ENCODE peak calls at places on chromosomes 16 and 17, in five cellular contexts. S, Z, Y, A and N are unnamed samples.
A peak's percentile ranks its signal among the peaks of the same experiment; 100 is the strongest.

GRCh38 chr16:70647461-70648359 is 1.4 kb downstream of the IL34 start:
- DNase-seq in S (no peak), Z (no peak), Y (no peak), A (no peak), N (peak; percentile 6)

GRCh38 chr16:85431431-85432124 is 181.5 kb upstream of the GSE1 start:
- DNase-seq in S (peak; percentile 45), Z (no peak), Y (no peak), A (no peak), N (no peak)

GRCh38 chr17:70184770-70185169 is 15.4 kb downstream of the KCNJ2 start:
- DNase-seq in S (no peak), Z (no peak), Y (no peak), A (no peak), N (no peak)

GRCh38 chr17:71004413-71004812 is 835.1 kb downstream of the KCNJ2 start:
- DNase-seq in S (no peak), Z (no peak), Y (no peak), A (no peak), N (no peak)

GRCh38 chr16:81266680-81267095 is 28.2 kb downstream of the BCO1 start:
- DNase-seq in S (peak; percentile 81), Z (peak; percentile 55), Y (peak; percentile 69), A (no peak), N (no peak)

GRCh38 chr16:69190598-69190997 is 3.6 kb downstream of the SNTB2 start:
- DNase-seq in S (no peak), Z (no peak), Y (no peak), A (no peak), N (no peak)

GRCh38 chr17:30148376-30148775 is 31.8 kb downstream of the NSRP1 start:
- DNase-seq in S (no peak), Z (no peak), Y (no peak), A (no peak), N (no peak)

GRCh38 chr16:65967376-65967775 is 399.1 kb upstream of the CDH5 start:
- DNase-seq in S (no peak), Z (no peak), Y (no peak), A (no peak), N (no peak)

GRCh38 chr16:68800257-68800875 is 43.0 kb upstream of the TANGO6 start:
- DNase-seq in S (no peak), Z (peak; percentile 87), Y (peak; percentile 66), A (peak; percentile 75), N (peak; percentile 79)

DNA sequence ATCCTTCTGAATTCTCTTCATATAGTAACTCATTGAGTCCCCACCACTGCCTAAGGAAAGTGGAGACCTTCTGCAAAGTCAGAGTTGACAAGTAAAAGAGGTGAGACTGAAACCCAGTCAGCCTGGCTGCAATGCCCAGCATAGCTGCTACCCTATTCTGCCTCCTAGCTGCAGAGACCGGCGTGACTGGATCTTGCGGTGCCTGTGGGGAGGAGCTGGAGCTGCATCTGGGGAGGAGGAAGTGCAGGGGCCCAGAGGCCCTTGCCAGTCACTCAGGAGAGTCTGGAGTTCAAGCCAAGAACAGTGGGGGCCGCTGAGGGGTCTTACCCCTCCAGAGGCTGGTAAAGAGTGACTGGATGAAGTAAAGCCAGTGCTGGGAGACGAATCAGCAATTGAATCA is 35.0 kb upstream of the ZNF423 start:
- DNase-seq in S (no peak), Z (no peak), Y (no peak), A (no peak), N (no peak)
- TF ChIP-seq CTCF in S (peak; percentile 47), Z (no peak), Y (no peak), A (no peak), N (no peak)

DNA sequence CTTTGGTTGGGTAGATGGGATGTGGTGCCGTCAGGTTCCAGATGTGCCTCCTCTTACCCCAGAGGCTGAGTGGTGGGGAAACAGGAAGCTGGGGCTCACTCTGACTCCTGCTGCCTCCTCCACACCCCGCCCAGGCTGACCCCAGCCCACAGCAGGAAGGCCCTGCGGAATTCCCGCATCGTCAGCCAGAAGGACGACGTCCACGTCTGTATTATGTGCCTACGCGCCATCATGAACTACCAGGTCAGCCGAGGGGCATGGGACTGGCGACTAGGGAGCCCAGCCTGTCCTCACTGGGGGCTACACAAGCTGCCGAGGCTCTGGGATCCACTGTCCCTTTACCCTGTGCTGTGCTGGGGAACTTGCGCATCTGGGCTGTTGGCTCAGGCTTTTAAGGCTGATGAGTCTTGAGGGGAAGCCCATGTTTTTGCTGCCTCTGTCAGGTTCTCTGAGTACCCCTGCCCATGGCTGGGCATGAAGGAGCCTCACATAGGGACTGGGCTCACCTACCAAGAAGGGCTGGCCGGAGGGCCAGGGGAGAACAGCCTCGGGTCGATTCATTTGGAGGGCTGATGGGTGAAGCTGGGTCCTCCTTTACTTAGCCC is 14.4 kb downstream of the FMNL1 start:
- DNase-seq in S (no peak), Z (no peak), Y (no peak), A (no peak), N (no peak)
- TF ChIP-seq CTCF in S (no peak), Z (peak; percentile 64), Y (peak; percentile 50), A (no peak), N (no peak)

GRCh38 chr16:8655184-8655717 is 19.2 kb upstream of the ABAT start:
- DNase-seq in S (no peak), Z (peak; percentile 62), Y (peak; percentile 40), A (peak; percentile 58), N (peak; percentile 55)
- TF ChIP-seq CTCF in S (no peak), Z (peak; percentile 62), Y (peak; percentile 41), A (peak; percentile 35), N (peak; percentile 55)

GRCh38 chr17:7612294-7612640 is 2.4 kb downstream of the FXR2 start:
- DNase-seq in S (no peak), Z (no peak), Y (no peak), A (no peak), N (no peak)

GRCh38 chr17:7615265-7615747 is 609 bp upstream of the FXR2 start:
- DNase-seq in S (no peak), Z (no peak), Y (no peak), A (no peak), N (no peak)

GRCh38 chr17:7613769-7614421 is 802 bp downstream of the FXR2 start:
- DNase-seq in S (peak; percentile 57), Z (no peak), Y (no peak), A (no peak), N (no peak)

GRCh38 chr17:7611635-7612293 is 2.9 kb downstream of the FXR2 start:
- DNase-seq in S (no peak), Z (no peak), Y (no peak), A (no peak), N (no peak)

DNA sequence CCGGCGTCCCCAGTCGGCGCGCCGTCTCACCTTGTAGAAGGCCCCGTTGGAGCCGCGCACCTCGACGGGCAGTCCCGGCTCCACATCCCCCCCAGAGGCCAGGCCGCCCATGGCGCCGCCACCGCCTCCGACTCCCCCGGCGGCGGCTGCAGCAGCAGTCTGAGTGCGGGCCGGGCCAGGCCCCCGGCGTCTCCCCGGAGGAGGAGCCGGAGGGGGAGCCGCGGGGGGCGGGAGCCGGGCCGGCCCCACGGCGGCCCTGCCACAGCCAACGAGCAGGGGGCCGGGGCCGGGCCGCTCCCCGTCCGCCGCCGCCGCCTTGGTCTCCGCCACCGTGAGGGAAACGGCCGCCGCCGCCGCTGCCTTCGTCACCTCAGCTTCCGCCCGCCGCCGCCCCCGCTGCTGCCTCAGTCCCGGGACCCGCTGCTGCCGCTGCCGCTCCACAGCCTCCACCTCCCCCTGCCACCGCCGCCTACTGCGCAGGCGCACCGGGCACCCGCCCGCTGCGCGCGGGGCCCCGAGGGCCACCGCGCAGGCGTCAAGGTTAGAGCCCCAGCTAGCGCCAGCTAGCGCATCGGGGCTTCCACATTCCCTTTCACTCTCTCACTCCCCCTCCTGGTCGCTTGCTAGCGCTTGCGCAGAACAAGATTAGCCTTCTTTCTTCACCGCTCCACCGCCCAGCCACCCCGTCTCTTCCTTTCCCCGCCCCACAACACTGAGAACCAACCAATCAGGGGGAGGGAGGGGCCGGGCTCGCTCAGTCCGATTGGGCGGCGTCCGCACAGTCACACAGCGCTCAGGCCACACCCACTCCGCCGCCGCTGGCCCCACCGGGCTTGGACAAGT is at the start of gene FXR2:
- DNase-seq in S (peak; percentile 100), Z (peak; percentile 96), Y (peak; percentile 100), A (peak; percentile 99), N (peak; percentile 100)
- TF ChIP-seq CTCF in S (peak; percentile 44), Z (no peak), Y (peak; percentile 71), A (peak; percentile 57), N (peak; percentile 50)

GRCh38 chr17:49928826-49929475 is 40.0 kb upstream of the DLX4 start:
- DNase-seq in S (no peak), Z (no peak), Y (no peak), A (no peak), N (no peak)
- TF ChIP-seq CTCF in S (no peak), Z (no peak), Y (no peak), A (no peak), N (no peak)

GRCh38 chr17:79739148-79740062 is 8.7 kb downstream of the ENPP7 start:
- DNase-seq in S (no peak), Z (peak; percentile 82), Y (no peak), A (no peak), N (no peak)
- TF ChIP-seq CTCF in S (no peak), Z (no peak), Y (no peak), A (no peak), N (no peak)

GRCh38 chr17:54968259-54968953 is at the start of the genes COX11 and STXBP4:
- DNase-seq in S (peak; percentile 96), Z (peak; percentile 87), Y (peak; percentile 96), A (peak; percentile 95), N (peak; percentile 90)
- TF ChIP-seq CTCF in S (no peak), Z (no peak), Y (peak; percentile 53), A (peak; percentile 50), N (peak; percentile 29)

GRCh38 chr16:28982949-28983348 is 1.9 kb upstream of the LAT start:
- DNase-seq in S (no peak), Z (no peak), Y (no peak), A (no peak), N (no peak)

GRCh38 chr16:28983644-28984043 is 1.2 kb upstream of the LAT start:
- DNase-seq in S (peak; percentile 67), Z (no peak), Y (no peak), A (no peak), N (no peak)

GRCh38 chr16:28980929-28981328 is 3.9 kb upstream of the LAT start:
- DNase-seq in S (no peak), Z (no peak), Y (no peak), A (no peak), N (no peak)

GRCh38 chr16:28982418-28982817 is 2.4 kb upstream of the LAT start:
- DNase-seq in S (no peak), Z (no peak), Y (no peak), A (no peak), N (no peak)

DNA sequence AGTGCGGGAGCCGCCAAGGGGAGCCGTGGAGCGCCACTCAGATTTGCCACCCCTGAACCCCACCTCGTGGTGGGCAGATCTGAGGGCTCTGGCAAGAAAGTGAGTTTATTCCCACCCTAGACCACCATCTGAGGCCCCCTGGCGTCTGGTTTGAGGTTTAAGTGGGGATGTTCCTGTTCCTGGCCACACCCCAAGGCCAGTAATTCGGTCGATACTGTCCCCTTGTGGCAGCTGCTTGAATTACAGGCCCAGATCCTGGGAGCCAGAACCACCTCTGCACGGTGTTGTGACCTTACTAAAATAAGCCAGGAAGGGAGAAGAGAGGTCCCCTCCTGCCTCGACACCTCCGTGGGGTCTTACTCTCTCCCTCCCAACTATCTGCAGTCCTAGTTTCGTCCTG is 3.3 kb upstream of the LAT start:
- DNase-seq in S (no peak), Z (peak; percentile 34), Y (no peak), A (peak; percentile 51), N (peak; percentile 50)
- TF ChIP-seq CTCF in S (no peak), Z (no peak), Y (peak; percentile 33), A (peak; percentile 13), N (peak; percentile 34)

GRCh38 chr16:15764112-15764511 is 92.7 kb downstream of the MYH11 start:
- DNase-seq in S (no peak), Z (no peak), Y (no peak), A (no peak), N (no peak)
- TF ChIP-seq CTCF in S (no peak), Z (no peak), Y (no peak), A (no peak), N (no peak)